ENCODE peak calls at places on chromosomes 12 and 14, in five cellular contexts. I is neural progenitor cell; Z is effector memory CD4-positive, alpha-beta T cell; T is left ventricle myocardium inferior; B is CD8-positive, alpha-beta T cell. F is an unnamed sample.

GRCh38 chr12:97943359-97943758 is 480.8 kb downstream of the RMST start:
- DNase-seq in Z (no peak), T (no peak), B (no peak), I (no peak), F (no peak)

GRCh38 chr12:12696562-12697383 is 790 bp upstream of the GPR19 start:
- DNase-seq in B (peak; percentile 95), Z (peak; percentile 82), T (peak; percentile 92), I (peak; percentile 96), F (peak; percentile 77)

GRCh38 chr14:90903101-90903500 is 86.9 kb upstream of the TTC7B start:
- DNase-seq in T (no peak), Z (peak; percentile 8), I (peak; percentile 78), B (peak; percentile 61), F (no peak)

GRCh38 chr12:11719678-11720099 is 70.2 kb downstream of the ETV6 start:
- DNase-seq in T (peak; percentile 28), I (no peak), B (no peak), Z (no peak), F (peak; percentile 35)

GRCh38 chr12:11771895-11772502 is 122.5 kb downstream of the ETV6 start:
- DNase-seq in B (no peak), Z (no peak), T (no peak), I (no peak), F (no peak)

GRCh38 chr12:132600048-132601032 is 10.0 kb downstream of the LRCOL1 start:
- DNase-seq in I (peak; percentile 89), T (peak; percentile 73), B (peak; percentile 41), Z (no peak), F (peak; percentile 24)

GRCh38 chr14:72636094-72636493 is 257.8 kb downstream of the DPF3 start:
- DNase-seq in Z (no peak), T (no peak), B (no peak), I (no peak), F (no peak)

GRCh38 chr14:34331728-34332623 is 130.1 kb downstream of the SPTSSA start:
- DNase-seq in I (peak; percentile 72), T (peak; percentile 49), Z (no peak), B (peak; percentile 40), F (peak; percentile 9)

GRCh38 chr14:94239416-94239815 is 53.7 kb downstream of the SERPINA10 start:
- DNase-seq in I (no peak), T (no peak), B (no peak), Z (no peak), F (no peak)

GRCh38 chr12:21220266-21220665 is 89.3 kb downstream of the SLCO1B1 start:
- DNase-seq in I (no peak), Z (no peak), T (no peak), B (no peak), F (no peak)

GRCh38 chr12:132116709-132117557 is 27.2 kb downstream of the DDX51 start:
- DNase-seq in B (no peak), T (no peak), Z (no peak), I (no peak), F (no peak)

GRCh38 chr14:94120667-94121335 is 8.6 kb downstream of the IFI27L2 start:
- DNase-seq in B (no peak), I (no peak), T (no peak), Z (no peak), F (no peak)

GRCh38 chr14:33782923-33783322 is 168.0 kb downstream of the EGLN3 start:
- DNase-seq in I (peak; percentile 38), T (no peak), Z (no peak), B (no peak), F (no peak)

GRCh38 chr14:87944987-87945604 is 47.9 kb downstream of the GALC start:
- DNase-seq in Z (no peak), T (no peak), B (no peak), I (peak; percentile 37), F (no peak)

GRCh38 chr14:55724736-55725135 is 144.7 kb downstream of the KTN1 start:
- DNase-seq in Z (no peak), I (no peak), T (no peak), B (no peak), F (no peak)

GRCh38 chr14:49865431-49865859 is 12.9 kb upstream of the NEMF start:
- DNase-seq in Z (peak; percentile 38), T (peak; percentile 80), I (peak; percentile 83), B (peak; percentile 74), F (peak; percentile 12)

GRCh38 chr12:27969011-27969900 is 3.3 kb downstream of the PTHLH start:
- DNase-seq in B (no peak), I (peak; percentile 54), T (peak; percentile 21), Z (no peak), F (peak; percentile 52)

GRCh38 chr14:102479107-102479506 is 30.5 kb downstream of the ANKRD9 start:
- DNase-seq in Z (no peak), B (no peak), I (no peak), T (no peak), F (no peak)

GRCh38 chr12:89166525-89166934 is 185.8 kb downstream of the DUSP6 start:
- DNase-seq in T (no peak), I (no peak), Z (no peak), B (no peak), F (no peak)

GRCh38 chr12:14362347-14362746 is 3.1 kb upstream of the ATF7IP start:
- DNase-seq in B (no peak), Z (no peak), T (no peak), I (no peak), F (no peak)

GRCh38 chr12:113734503-113734902 is 231.6 kb downstream of the RBM19 start:
- DNase-seq in T (no peak), I (no peak), B (no peak), Z (no peak), F (no peak)

GRCh38 chr12:66188584-66189475 is at the start of gene IRAK3:
- DNase-seq in T (peak; percentile 91), I (peak; percentile 74), B (no peak), Z (no peak), F (no peak)

GRCh38 chr14:36856095-36856878 is 194.6 kb downstream of the PAX9 start:
- DNase-seq in Z (no peak), B (no peak), T (no peak), I (no peak), F (no peak)

GRCh38 chr12:7303230-7303629 is 642 bp upstream of the ACSM4 start:
- DNase-seq in B (no peak), I (no peak), T (no peak), Z (no peak), F (no peak)

GRCh38 chr14:66575014-66575413 is 67.1 kb downstream of the GPHN start:
- DNase-seq in B (no peak), Z (no peak), I (no peak), T (no peak), F (no peak)

GRCh38 chr14:89721330-89721729 is 233.2 kb downstream of the EFCAB11 start:
- DNase-seq in Z (no peak), T (no peak), I (no peak), B (no peak), F (no peak)

GRCh38 chr14:39431416-39432178 is 636 bp downstream of the FBXO33 start:
- DNase-seq in B (peak; percentile 57), I (peak; percentile 73), T (peak; percentile 31), Z (peak; percentile 7), F (peak; percentile 38)

GRCh38 chr12:131511391-131511802 is 199.5 kb upstream of the SFSWAP start:
- DNase-seq in B (peak; percentile 55), Z (peak; percentile 4), T (no peak), I (no peak), F (no peak)

GRCh38 chr12:62862259-62862881 is 72.6 kb downstream of the PPM1H start:
- DNase-seq in I (no peak), B (no peak), Z (no peak), T (no peak), F (no peak)

GRCh38 chr12:62868820-62869219 is 66.1 kb downstream of the PPM1H start:
- DNase-seq in I (no peak), T (no peak), B (no peak), Z (no peak), F (no peak)

GRCh38 chr12:62865090-62865489 is 69.9 kb downstream of the PPM1H start:
- DNase-seq in B (no peak), Z (no peak), I (no peak), T (no peak), F (peak; percentile 13)

GRCh38 chr12:62865860-62866407 is 69.0 kb downstream of the PPM1H start:
- DNase-seq in T (no peak), I (peak; percentile 10), Z (no peak), B (no peak), F (no peak)

GRCh38 chr12:62866451-62867082 is 68.4 kb downstream of the PPM1H start:
- DNase-seq in Z (no peak), T (no peak), I (no peak), B (no peak), F (no peak)
- H3K27ac ChIP-seq in Z (no peak overlapping the region), T (peak overlapping the region; percentile 72), I (no peak overlapping the region), B (no peak overlapping the region), F (peak overlapping the region; percentile 24)

DNA sequence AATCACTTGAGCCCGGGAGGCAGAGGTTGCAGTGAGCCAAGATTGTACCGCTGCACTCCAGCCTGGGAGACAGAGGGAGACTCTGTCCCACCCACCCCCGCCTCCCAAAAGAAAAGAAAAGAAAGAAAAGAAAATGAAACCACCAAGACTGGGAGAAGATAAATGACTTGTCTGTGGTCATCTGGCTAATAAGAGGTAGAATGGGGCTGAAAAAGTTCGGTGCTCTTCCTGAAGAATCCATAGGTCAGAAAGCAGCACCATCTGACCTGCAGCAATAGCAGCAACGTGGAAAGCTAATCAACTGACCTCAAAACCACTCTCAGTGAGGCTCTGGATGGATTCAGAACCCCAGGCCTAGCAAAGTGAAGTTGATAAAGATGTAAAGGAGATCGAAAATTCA is 25.2 kb downstream of the SSH1 start:
- DNase-seq in Z (no peak), B (no peak), T (no peak), I (no peak), F (no peak)
- H3K27ac ChIP-seq in Z (no peak overlapping the region), B (no peak overlapping the region), T (peak overlapping the region; percentile 94), I (no peak overlapping the region), F (no peak overlapping the region)

GRCh38 chr12:104738841-104739642 is 219.0 kb downstream of the SLC41A2 start:
- DNase-seq in B (no peak), I (no peak), T (no peak), Z (no peak), F (no peak)
- H3K27ac ChIP-seq in B (no peak overlapping the region), I (no peak overlapping the region), T (no peak overlapping the region), Z (no peak overlapping the region), F (peak overlapping the region; percentile 6)

GRCh38 chr14:69692542-69693053 is 74.3 kb upstream of the SRSF5 start:
- DNase-seq in T (no peak), Z (no peak), I (no peak), B (no peak), F (no peak)
- H3K27ac ChIP-seq in T (peak overlapping the region; percentile 88), Z (no peak overlapping the region), I (no peak overlapping the region), B (no peak overlapping the region), F (peak overlapping the region; percentile 41)